ENCODE peak calls at places on chromosomes 11 and 22, in six cellular contexts. D is AG09309; S is transverse colon; X is brain microvascular endothelial cell; I is lower leg skin; Y is activated CD8-positive, alpha-beta T cell treated with anti-CD3 and anti-CD28 coated beads for 36 hours. J is an unnamed sample.

GRCh38 chr22:19799322-19800190 is 39.0 kb downstream of the TBX1 start:
- DNase-seq in D (peak), I (no peak), Y (no peak), X (peak), S (no peak), J (peak)

GRCh38 chr11:110327508-110327907 is 31.1 kb upstream of the RDX start:
- DNase-seq in S (no peak), I (no peak), Y (no peak), D (no peak), X (no peak), J (no peak)

GRCh38 chr22:19066531-19067271 is 55.5 kb downstream of the DGCR2 start:
- DNase-seq in S (no peak), D (peak), I (no peak), X (peak), Y (no peak), J (peak)

GRCh38 chr22:41762980-41763779 is 37.3 kb upstream of the CCDC134 start:
- DNase-seq in I (no peak), S (peak), Y (peak), D (no peak), X (peak), J (no peak)

GRCh38 chr11:61840371-61840770 is 12.3 kb downstream of the FADS2 start:
- DNase-seq in S (no peak), X (no peak), D (no peak), I (no peak), Y (no peak), J (no peak)

GRCh38 chr11:19380375-19380774 is 139.6 kb upstream of the E2F8 start:
- DNase-seq in D (peak), S (no peak), Y (no peak), X (peak), I (no peak), J (peak)

GRCh38 chr22:32531955-32532818 is 57.6 kb downstream of the FBXO7 start:
- DNase-seq in I (peak), X (peak), D (peak), Y (no peak), S (peak), J (peak)

GRCh38 chr11:130535530-130535929 is 87.1 kb downstream of the ADAMTS15 start:
- DNase-seq in Y (no peak), X (no peak), I (no peak), D (no peak), S (no peak), J (no peak)

GRCh38 chr22:37330200-37331033 is 48.1 kb downstream of the CYTH4 start:
- DNase-seq in X (peak), Y (peak), I (no peak), S (peak), D (peak), J (peak)

GRCh38 chr11:77127969-77128691 is at the start of gene MYO7A:
- DNase-seq in I (no peak), S (peak), D (no peak), Y (no peak), X (peak), J (peak)

GRCh38 chr11:40289370-40289769 is 1170.1 kb downstream of the LRRC4C start:
- DNase-seq in I (no peak), X (no peak), Y (no peak), D (no peak), S (no peak), J (no peak)

GRCh38 chr11:17714356-17714854 is 5.0 kb upstream of the MYOD1 start:
- DNase-seq in D (no peak), Y (no peak), I (no peak), X (no peak), S (no peak), J (no peak)

GRCh38 chr11:117559698-117560097 is 232.0 kb downstream of the CEP164 start:
- DNase-seq in I (no peak), X (no peak), D (no peak), S (no peak), Y (no peak), J (no peak)

GRCh38 chr22:39815882-39816395 is 77.6 kb downstream of the ENTHD1 start:
- DNase-seq in D (no peak), S (no peak), I (no peak), X (no peak), Y (no peak), J (no peak)

GRCh38 chr11:94776351-94777321 is 8.5 kb downstream of the AMOTL1 start:
- DNase-seq in Y (no peak), I (peak), X (no peak), S (no peak), D (peak), J (peak)

GRCh38 chr11:104104201-104104600 is 59.7 kb downstream of the PDGFD start:
- DNase-seq in I (no peak), S (no peak), D (no peak), Y (no peak), X (no peak), J (no peak)

GRCh38 chr11:122727101-122727929 is 71.8 kb downstream of the UBASH3B start:
- DNase-seq in S (peak), D (no peak), Y (peak), I (no peak), X (no peak), J (no peak)

GRCh38 chr22:41308054-41308453 is 6.7 kb downstream of the ZC3H7B start:
- DNase-seq in D (no peak), Y (no peak), S (no peak), X (peak), I (no peak), J (peak)

GRCh38 chr22:38824587-38824986 is 19.2 kb downstream of the NPTXR start:
- DNase-seq in D (no peak), S (peak), I (no peak), X (peak), Y (peak), J (peak)

GRCh38 chr22:40920526-40920925 is 30.7 kb upstream of the RBX1 start:
- DNase-seq in Y (no peak), D (peak), S (no peak), I (no peak), X (no peak), J (no peak)

GRCh38 chr11:128687321-128687720 is 6.6 kb upstream of the FLI1 start:
- DNase-seq in X (no peak), S (peak), I (no peak), Y (peak), D (no peak), J (no peak)

GRCh38 chr11:108965602-108966001 is 300.7 kb downstream of the DDX10 start:
- DNase-seq in D (peak), Y (no peak), S (no peak), I (no peak), X (peak), J (peak)

GRCh38 chr11:106304274-106304673 is 226.8 kb downstream of the AASDHPPT start:
- DNase-seq in S (no peak), D (peak), X (peak), I (no peak), Y (no peak), J (peak)

GRCh38 chr11:125241104-125241503 is 76.6 kb downstream of the PKNOX2 start:
- DNase-seq in D (no peak), S (no peak), X (no peak), I (no peak), Y (no peak), J (no peak)

GRCh38 chr11:96278039-96278897 is 64.7 kb downstream of the MAML2 start:
- DNase-seq in D (no peak), X (no peak), I (no peak), S (no peak), Y (no peak), J (no peak)

DNA sequence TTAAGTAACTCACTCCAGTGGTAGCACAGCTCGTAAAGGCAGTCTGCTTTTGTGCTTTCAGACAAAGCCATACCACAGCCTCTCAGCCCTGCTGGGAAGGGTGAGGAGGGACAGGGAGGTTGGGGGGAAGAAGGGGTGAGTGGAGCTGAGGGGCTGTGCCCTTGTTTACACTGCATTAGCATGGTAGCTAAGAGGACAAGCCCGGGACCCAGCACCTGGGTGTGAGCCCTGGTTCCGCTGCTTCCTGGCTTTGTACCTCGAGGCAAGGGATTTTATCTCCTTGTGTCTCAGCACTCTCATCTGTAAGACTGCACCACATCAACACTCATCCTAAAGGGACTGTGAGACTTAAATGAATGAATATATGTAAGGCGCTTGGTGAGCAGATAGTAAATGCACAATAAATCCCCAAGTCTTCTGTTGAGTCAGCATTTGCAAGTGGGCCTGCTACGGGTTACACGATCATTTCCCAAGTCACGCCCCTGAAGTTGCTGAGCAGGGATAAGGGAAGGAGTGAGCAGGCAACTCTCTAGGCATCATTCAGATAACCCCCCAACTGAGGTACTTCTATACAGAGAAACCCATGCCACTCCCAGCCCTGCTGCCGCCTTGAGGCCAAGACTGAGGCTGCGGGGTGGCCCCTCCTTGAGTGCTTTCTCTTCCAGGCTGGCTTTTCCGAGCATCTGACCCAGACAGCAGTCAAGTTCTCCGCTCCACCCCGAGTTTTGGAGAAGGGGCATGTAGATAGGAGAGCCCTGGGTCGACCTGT is 7.5 kb downstream of the RASD2 start:
- DNase-seq in X (no peak), I (no peak), D (no peak), S (no peak), Y (no peak), J (no peak)
- TF ChIP-seq CTCF in X (peak), I (no peak), D (peak), S (no peak), Y (peak), J (peak)

GRCh38 chr11:21931436-21932101 is 261.3 kb upstream of the ANO5 start:
- DNase-seq in D (no peak), S (no peak), I (no peak), Y (no peak), X (no peak), J (no peak)

GRCh38 chr11:21927628-21928027 is 265.3 kb upstream of the ANO5 start:
- DNase-seq in D (no peak), Y (no peak), S (no peak), I (no peak), X (no peak), J (no peak)

GRCh38 chr11:21928834-21929233 is 264.1 kb upstream of the ANO5 start:
- DNase-seq in I (no peak), D (no peak), Y (no peak), X (no peak), S (no peak), J (no peak)

DNA sequence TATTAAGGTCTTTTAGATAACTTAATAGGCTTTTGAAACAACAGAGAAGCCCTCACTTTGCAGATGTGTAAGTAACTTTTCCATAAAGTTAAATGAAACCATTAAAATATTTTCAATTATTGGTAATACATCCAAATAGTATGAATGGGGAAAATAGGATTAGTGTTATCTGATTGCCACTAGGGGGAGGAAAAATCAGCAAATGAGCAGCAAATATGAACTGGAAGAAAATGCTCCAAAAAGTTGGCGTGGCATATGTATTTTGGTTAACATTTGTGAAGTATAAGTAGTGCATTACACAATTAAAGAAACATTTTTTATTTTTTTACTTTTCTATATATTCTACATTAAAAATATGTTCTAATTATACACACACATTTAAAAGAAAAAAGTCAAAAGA is 259.8 kb upstream of the ANO5 start:
- DNase-seq in I (no peak), X (no peak), S (no peak), D (no peak), Y (no peak), J (no peak)
- TF ChIP-seq CTCF in I (no peak), X (no peak), S (no peak), D (peak), Y (peak), J (peak)

DNA sequence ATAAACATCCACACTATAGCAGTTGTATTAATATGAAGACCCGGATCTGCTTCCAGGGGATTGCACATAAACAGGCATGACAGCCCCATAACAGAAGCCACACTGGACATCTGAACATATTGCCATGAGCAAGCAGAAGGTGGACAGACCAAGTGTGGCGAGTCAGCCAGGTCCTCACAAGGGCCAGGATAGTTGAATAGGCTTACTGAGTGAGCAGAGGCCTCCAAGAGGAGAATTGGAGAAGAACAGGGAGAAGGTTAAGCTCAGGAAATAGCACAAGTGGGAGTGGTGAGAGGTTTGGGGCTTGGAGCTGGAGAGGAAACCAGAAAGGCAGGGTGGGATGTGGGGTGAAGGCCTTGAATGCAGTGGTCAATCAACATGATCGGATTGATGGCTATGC is 10.8 kb downstream of the SLC35C1 start:
- DNase-seq in I (no peak), S (no peak), Y (no peak), D (no peak), X (peak), J (peak)
- TF ChIP-seq CTCF in I (no peak), S (no peak), Y (no peak), D (no peak), X (no peak), J (peak)

GRCh38 chr22:26563022-26563421 is 26.9 kb downstream of the TPST2 start:
- DNase-seq in Y (peak), D (no peak), I (no peak), X (no peak), S (no peak), J (no peak)
- TF ChIP-seq CTCF in Y (no peak), D (no peak), I (no peak), X (no peak), S (no peak), J (peak)

DNA sequence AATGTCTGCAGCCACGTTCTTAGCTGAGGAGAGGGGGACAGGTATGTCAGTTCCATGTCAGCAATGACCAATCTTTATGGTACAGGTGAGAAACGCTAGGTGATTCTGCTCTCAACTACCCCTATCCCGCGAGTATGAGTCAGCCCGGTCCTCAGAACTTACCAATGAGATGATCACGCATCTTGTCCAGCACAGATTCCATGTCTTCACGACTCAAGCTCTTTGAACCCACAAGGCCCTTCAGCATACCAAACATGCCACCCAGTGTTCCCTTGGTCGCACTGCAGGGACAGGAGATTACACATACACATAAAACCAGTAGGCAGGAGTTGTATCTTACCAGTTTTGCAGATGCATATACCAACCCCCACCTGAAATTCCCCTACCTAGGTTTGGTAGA is 2.9 kb downstream of the SRPRA start:
- DNase-seq in I (no peak), S (no peak), D (no peak), Y (no peak), X (peak), J (peak)
- TF ChIP-seq CTCF in I (no peak), S (no peak), D (no peak), Y (no peak), X (peak), J (peak)

DNA sequence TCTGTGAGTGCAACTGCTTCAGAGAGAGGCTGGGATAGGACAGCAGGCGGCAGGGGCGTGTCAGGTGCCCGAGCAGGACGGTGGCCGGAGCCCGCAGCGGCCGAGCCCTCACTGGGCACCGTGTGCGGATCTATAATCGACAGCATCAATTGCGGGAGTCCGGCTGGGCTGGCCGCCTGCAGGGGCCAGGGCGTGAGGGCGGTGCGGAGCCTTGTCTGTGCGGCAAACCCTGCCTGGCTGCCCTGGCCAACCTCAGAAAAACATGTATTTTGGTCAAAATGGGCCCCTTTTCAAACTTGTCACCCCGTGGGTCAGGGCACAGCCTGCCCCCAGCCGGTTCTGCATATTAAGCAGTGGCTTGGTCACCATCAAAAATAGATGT is 91.3 kb upstream of the KCNQ1OT1 start:
- DNase-seq in I (no peak), D (no peak), Y (no peak), X (no peak), S (peak), J (no peak)
- TF ChIP-seq CTCF in I (no peak), D (no peak), Y (no peak), X (no peak), S (no peak), J (no peak)

GRCh38 chr11:72347691-72348090 is 86.6 kb downstream of the CLPB start:
- DNase-seq in I (no peak), S (no peak), X (no peak), D (no peak), Y (no peak), J (no peak)

GRCh38 chr11:72349616-72350218 is 84.6 kb downstream of the CLPB start:
- DNase-seq in D (no peak), S (no peak), Y (no peak), I (no peak), X (no peak), J (no peak)

GRCh38 chr11:72349053-72349452 is 85.3 kb downstream of the CLPB start:
- DNase-seq in X (no peak), I (no peak), S (no peak), D (no peak), Y (no peak), J (no peak)

GRCh38 chr11:72350752-72351151 is 83.6 kb downstream of the CLPB start:
- DNase-seq in Y (no peak), I (no peak), D (no peak), S (no peak), X (no peak), J (no peak)

DNA sequence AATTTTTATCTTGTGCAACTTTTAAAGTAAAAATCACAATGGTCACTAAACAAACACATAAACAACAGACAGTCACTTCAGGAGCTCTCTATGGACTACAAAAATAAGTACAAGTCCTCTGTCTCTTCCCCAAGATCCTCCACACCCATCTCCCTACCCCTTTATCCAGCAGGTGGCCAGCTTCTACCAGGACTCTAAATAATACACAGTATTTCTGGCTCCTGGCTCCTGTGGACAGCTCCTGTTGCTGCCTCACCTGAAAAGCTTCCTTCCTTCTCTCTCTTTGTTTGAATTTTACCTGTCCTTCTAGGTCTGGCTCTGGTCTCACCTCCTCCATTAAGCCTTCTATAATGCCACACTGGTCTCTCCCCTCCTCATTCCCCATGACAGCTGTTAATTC is 86.1 kb downstream of the CLPB start:
- DNase-seq in S (no peak), Y (no peak), I (no peak), X (no peak), D (no peak), J (no peak)
- TF ChIP-seq CTCF in S (no peak), Y (no peak), I (no peak), X (no peak), D (no peak), J (no peak)

GRCh38 chr11:2531277-2531986 is 86.6 kb downstream of the KCNQ1 start:
- DNase-seq in I (peak), S (peak), X (peak), Y (peak), D (no peak), J (peak)
- TF ChIP-seq CTCF in I (no peak), S (peak), X (peak), Y (peak), D (peak), J (peak)